ENCODE peak calls at places on chromosomes 7 and 10, in nine cellular contexts. U is stomach, L is upper lobe of left lung, A is transverse colon, G is HepG2, I is H1, Q is SK-N-SH, N is Panc1, D is prostate gland. B is an unnamed sample. For H3K4me1, the result is how much of the 10 kb centered on the place peaks cover.

GRCh38 chr7:116097365-116098009 is 66.9 kb upstream of the TFEC start:
- DNase-seq in L (no peak), N (peak), A (no peak), Q (no peak), U (no peak), G (peak), D (no peak), I (no peak), B (no peak)

GRCh38 chr10:128078136-128078969 is 47.9 kb downstream of the MKI67 start:
- DNase-seq in A (peak), I (peak), Q (peak), L (no peak), U (no peak), D (no peak), N (peak), G (peak), B (peak)

GRCh38 chr10:117663750-117664149 is 121.2 kb downstream of the EMX2 start:
- DNase-seq in L (no peak), N (peak), D (no peak), G (peak), Q (no peak), I (no peak), U (no peak), A (no peak), B (no peak)

GRCh38 chr10:86265236-86265876 is 101.2 kb downstream of the GRID1 start:
- DNase-seq in A (no peak), N (no peak), L (no peak), U (no peak), Q (peak), D (no peak), I (peak), G (no peak), B (peak)

GRCh38 chr7:90743626-90744025 is 147.5 kb downstream of the CDK14 start:
- DNase-seq in G (no peak), U (no peak), L (no peak), D (no peak), I (no peak), A (no peak), N (no peak), Q (no peak), B (no peak)

GRCh38 chr7:17299477-17299991 is 1.1 kb downstream of the AHR start:
- DNase-seq in I (no peak), A (peak), N (no peak), G (no peak), L (no peak), U (no peak), D (no peak), Q (no peak), B (no peak)

GRCh38 chr10:93106631-93107072 is 33.0 kb downstream of the CYP26A1 start:
- DNase-seq in N (no peak), G (peak), L (no peak), Q (no peak), A (no peak), D (no peak), I (no peak), U (no peak), B (no peak)

GRCh38 chr7:88346357-88346756 is 39.7 kb upstream of the STEAP4 start:
- DNase-seq in I (no peak), N (no peak), Q (no peak), A (no peak), G (no peak), U (no peak), L (no peak), D (no peak), B (no peak)

GRCh38 chr10:21257919-21258318 is 267.6 kb downstream of the SKIDA1 start:
- DNase-seq in Q (no peak), D (no peak), U (no peak), A (no peak), L (no peak), G (no peak), N (no peak), I (no peak), B (no peak)

GRCh38 chr7:94297397-94297838 is 97.3 kb upstream of the COL1A2 start:
- DNase-seq in Q (no peak), A (peak), D (no peak), G (no peak), L (no peak), I (no peak), U (peak), N (no peak), B (peak)

GRCh38 chr7:94298943-94299342 is 95.8 kb upstream of the COL1A2 start:
- DNase-seq in G (no peak), L (no peak), N (no peak), U (no peak), A (no peak), I (no peak), Q (no peak), D (no peak), B (no peak)

GRCh38 chr7:94295805-94296204 is 98.9 kb upstream of the COL1A2 start:
- DNase-seq in A (no peak), N (no peak), L (no peak), G (peak), Q (peak), U (no peak), I (no peak), D (no peak), B (no peak)

GRCh38 chr7:94296886-94297285 is 97.8 kb upstream of the COL1A2 start:
- DNase-seq in D (no peak), U (no peak), Q (no peak), L (no peak), N (no peak), I (no peak), G (no peak), A (no peak), B (no peak)

GRCh38 chr7:94294471-94295131 is 100.1 kb upstream of the COL1A2 start:
- DNase-seq in Q (no peak), G (no peak), N (no peak), U (no peak), A (no peak), L (no peak), D (no peak), I (no peak), B (no peak)
- H3K4me1 ChIP-seq in Q (under half), G (under half), N (under half), U (under half), A (under half), L (under half), D (under half), I (under half), B (under half)

GRCh38 chr7:130386876-130387275 is 6.6 kb downstream of the CPA1 start:
- DNase-seq in U (no peak), N (no peak), L (no peak), D (no peak), Q (no peak), A (no peak), I (peak), G (no peak), B (peak)
- TF ChIP-seq POLR2AphosphoS5 in U (no peak), N (no peak), L (no peak), D (no peak), Q (no peak), A (no peak), I (no peak), G (no peak), B (no peak)

GRCh38 chr10:79323602-79324001 is 23.7 kb upstream of the PPIF start:
- DNase-seq in G (no peak), D (no peak), I (no peak), N (no peak), Q (no peak), L (no peak), U (no peak), A (no peak), B (no peak)

GRCh38 chr10:79321951-79322350 is 25.3 kb upstream of the PPIF start:
- DNase-seq in A (no peak), Q (no peak), G (no peak), L (no peak), I (no peak), N (no peak), D (no peak), U (no peak), B (no peak)

GRCh38 chr10:79322616-79323566 is 24.4 kb upstream of the PPIF start:
- DNase-seq in N (no peak), L (no peak), G (no peak), A (peak), Q (no peak), U (peak), I (no peak), D (peak), B (peak)

GRCh38 chr10:79320785-79321493 is 26.3 kb upstream of the PPIF start:
- DNase-seq in G (no peak), A (no peak), I (no peak), U (no peak), L (no peak), Q (no peak), D (no peak), N (no peak), B (no peak)

DNA sequence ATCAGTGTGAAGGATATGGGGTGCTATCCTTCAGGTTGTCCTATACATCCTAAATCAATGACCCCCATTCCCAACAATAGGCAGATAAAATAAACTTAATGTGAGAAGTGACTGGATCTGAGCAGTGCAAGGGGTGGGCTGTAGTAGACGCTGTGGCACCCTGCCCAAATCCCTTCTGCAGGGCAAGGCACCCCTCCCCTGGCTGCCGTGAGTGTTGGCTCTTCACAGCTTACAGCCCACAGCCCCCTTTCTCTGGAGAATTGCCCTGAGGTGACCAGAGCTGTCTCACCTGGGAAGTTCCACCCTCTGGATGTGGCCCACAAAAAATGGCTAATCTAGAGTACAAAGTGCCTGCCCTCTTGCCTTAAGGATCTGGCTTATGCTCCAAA is 25.8 kb upstream of the PPIF start:
- DNase-seq in Q (no peak), A (no peak), N (no peak), U (no peak), L (no peak), I (no peak), D (no peak), G (no peak), B (no peak)
- H3K4me1 ChIP-seq in Q (under half), A (under half), N (under half), U (under half), L (under half), I (under half), D (under half), G (under half), B (under half)

GRCh38 chr10:113113241-113113640 is 163.2 kb downstream of the TCF7L2 start:
- DNase-seq in U (no peak), N (no peak), G (no peak), Q (no peak), D (no peak), L (no peak), A (no peak), I (no peak), B (no peak)
- TF ChIP-seq POLR2AphosphoS5 in U (no peak), N (no peak), G (no peak), Q (no peak), D (no peak), L (no peak), A (no peak), I (peak), B (no peak)